ENCODE peak calls at places on chromosomes 11 and 22, in eight cellular contexts. M is uterus, D is fibroblast of the aortic adventitia, K is cardiac fibroblast, Z is dorsolateral prefrontal cortex, S is astrocyte of the spinal cord, B is testis, Y is fibroblast of mammary gland. T is an unnamed sample.

GRCh38 chr11:2300936-2301630 is 635 bp downstream of the C11orf21 start:
- DNase-seq in Z (peak; percentile 37), K (no peak), M (no peak), D (no peak), B (peak; percentile 10), S (no peak), Y (no peak), T (peak; percentile 84)

GRCh38 chr11:62592216-62592815 is 993 bp upstream of the TUT1 start:
- DNase-seq in Z (no peak), K (no peak), B (peak; percentile 33), S (no peak), Y (no peak), D (no peak), M (no peak), T (no peak)

GRCh38 chr11:19670030-19670761 is 42.4 kb upstream of the NAV2 start:
- DNase-seq in Y (peak; percentile 67), M (peak; percentile 38), K (peak; percentile 50), D (peak; percentile 33), S (peak; percentile 85), B (no peak), Z (no peak), T (no peak)

GRCh38 chr22:41752011-41752975 is 48.2 kb upstream of the CCDC134 start:
- DNase-seq in M (no peak), Y (peak; percentile 2), S (no peak), K (no peak), B (no peak), Z (no peak), D (no peak), T (no peak)

GRCh38 chr22:37560682-37561208 is 465 bp downstream of the CDC42EP1 start:
- DNase-seq in K (peak; percentile 54), M (peak; percentile 73), S (peak; percentile 61), D (peak; percentile 45), B (no peak), Z (no peak), Y (no peak), T (peak; percentile 91)

GRCh38 chr11:71935338-71935925 is 6.6 kb downstream of the RNF121 start:
- DNase-seq in B (no peak), Z (no peak), K (no peak), D (no peak), M (no peak), S (no peak), Y (no peak), T (no peak)

GRCh38 chr11:121814962-121815361 is 301.1 kb downstream of the BLID start:
- DNase-seq in B (no peak), K (peak; percentile 54), D (peak; percentile 51), S (peak; percentile 10), M (no peak), Z (no peak), Y (peak; percentile 81), T (no peak)

GRCh38 chr22:22565991-22566390 is 6.9 kb upstream of the PRAME start:
- DNase-seq in S (no peak), B (no peak), Z (no peak), K (peak; percentile 67), Y (peak; percentile 81), D (no peak), M (no peak), T (no peak)

GRCh38 chr22:43862882-43863202 is 529 bp upstream of the SULT4A1 start:
- DNase-seq in Z (no peak), M (no peak), Y (no peak), B (no peak), D (no peak), S (no peak), K (no peak), T (no peak)

GRCh38 chr22:32531228-32531627 is 56.6 kb downstream of the FBXO7 start:
- DNase-seq in Y (peak; percentile 34), D (no peak), B (no peak), S (no peak), Z (no peak), M (peak; percentile 51), K (peak; percentile 10), T (no peak)

GRCh38 chr11:18115360-18116127 is 9.7 kb upstream of the SAAL1 start:
- DNase-seq in K (peak; percentile 65), Z (peak; percentile 70), D (peak; percentile 62), B (peak; percentile 73), S (peak; percentile 51), M (peak; percentile 36), Y (peak; percentile 56), T (peak; percentile 31)

GRCh38 chr22:16601437-16602223 is 9.0 kb upstream of the CCT8L2 start:
- DNase-seq in M (no peak), D (peak; percentile 15), Y (no peak), S (no peak), K (no peak), Z (no peak), B (peak; percentile 23), T (no peak)

GRCh38 chr11:131932584-131933360 is 562.4 kb downstream of the NTM start:
- DNase-seq in Z (no peak), B (no peak), S (no peak), Y (no peak), D (no peak), M (no peak), K (no peak), T (no peak)

GRCh38 chr22:31055322-31056159 is 25.6 kb upstream of the SMTN start:
- DNase-seq in B (peak; percentile 69), K (peak; percentile 99), S (peak; percentile 97), M (peak; percentile 98), Y (peak; percentile 98), D (peak; percentile 97), Z (peak; percentile 43), T (peak; percentile 82)

GRCh38 chr11:47667555-47667954 is 25.2 kb upstream of the MTCH2 start:
- DNase-seq in K (no peak), B (no peak), Z (no peak), D (no peak), S (no peak), Y (no peak), M (no peak), T (no peak)

GRCh38 chr11:84865257-84865656 is 761.9 kb downstream of the DLG2 start:
- DNase-seq in Y (peak; percentile 41), S (no peak), D (no peak), K (peak; percentile 53), Z (no peak), M (no peak), B (no peak), T (no peak)

GRCh38 chr11:132439711-132440300 is 1069.4 kb downstream of the NTM start:
- DNase-seq in Y (no peak), K (no peak), B (no peak), M (no peak), D (no peak), Z (no peak), S (peak; percentile 9), T (no peak)

GRCh38 chr11:96215826-96216225 is 127.2 kb downstream of the MAML2 start:
- DNase-seq in K (no peak), S (no peak), B (no peak), D (no peak), Z (no peak), Y (no peak), M (no peak), T (no peak)
- H3K4me3 ChIP-seq in K (no peak overlapping the region), S (no peak overlapping the region), B (no peak overlapping the region), D (no peak overlapping the region), Z (no peak overlapping the region), Y (no peak overlapping the region), M (no peak overlapping the region), T (no peak overlapping the region)

DNA sequence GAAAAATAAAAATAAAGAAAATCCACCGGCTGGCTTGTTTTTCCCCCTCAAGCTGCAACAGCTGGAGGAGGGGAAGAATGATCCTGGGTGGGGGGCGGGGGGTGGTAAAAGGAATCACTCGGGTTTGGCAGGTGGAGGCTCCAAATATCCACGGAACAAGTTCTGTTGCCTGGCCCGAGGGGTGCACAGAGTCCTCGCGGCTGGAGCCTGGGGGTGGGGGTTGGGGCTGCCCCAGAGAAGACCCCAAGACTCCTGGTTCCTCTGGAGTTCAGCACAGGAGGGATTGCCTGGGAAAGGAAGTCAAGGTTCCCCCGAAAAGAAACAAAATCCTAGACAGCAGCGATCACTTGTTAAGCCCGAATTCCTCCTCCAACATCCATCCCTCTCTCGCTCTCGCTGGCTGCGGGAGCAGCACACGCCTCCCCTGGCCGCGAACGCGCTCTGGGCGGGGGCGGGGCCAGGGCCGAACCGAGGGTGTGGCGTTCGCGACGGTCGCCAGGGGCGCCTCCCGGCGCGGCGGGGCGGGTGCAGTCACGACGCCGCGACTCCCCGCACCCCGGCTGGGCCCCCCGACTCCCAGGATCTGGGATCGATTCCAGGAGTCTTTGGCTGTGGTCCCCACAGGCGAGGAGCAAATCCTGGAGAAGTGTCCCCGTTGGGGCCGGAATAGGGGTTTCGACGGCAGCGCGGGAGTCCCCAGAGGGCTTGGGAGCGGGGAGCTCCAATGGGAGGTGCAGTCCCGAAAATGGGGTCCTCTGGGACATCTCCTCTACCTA is at the start of gene KCNA4:
- DNase-seq in S (no peak), K (no peak), Y (no peak), M (no peak), Z (peak; percentile 58), B (no peak), D (no peak), T (no peak)
- TF ChIP-seq CTCF in S (no peak), K (no peak), Y (no peak), M (peak; percentile 10), Z (no peak), B (no peak), D (no peak), T (no peak)

GRCh38 chr11:38503876-38504275 is 1905.8 kb upstream of the RAG2 start:
- DNase-seq in Z (no peak), S (no peak), M (no peak), D (no peak), K (no peak), B (no peak), Y (no peak), T (no peak)

DNA sequence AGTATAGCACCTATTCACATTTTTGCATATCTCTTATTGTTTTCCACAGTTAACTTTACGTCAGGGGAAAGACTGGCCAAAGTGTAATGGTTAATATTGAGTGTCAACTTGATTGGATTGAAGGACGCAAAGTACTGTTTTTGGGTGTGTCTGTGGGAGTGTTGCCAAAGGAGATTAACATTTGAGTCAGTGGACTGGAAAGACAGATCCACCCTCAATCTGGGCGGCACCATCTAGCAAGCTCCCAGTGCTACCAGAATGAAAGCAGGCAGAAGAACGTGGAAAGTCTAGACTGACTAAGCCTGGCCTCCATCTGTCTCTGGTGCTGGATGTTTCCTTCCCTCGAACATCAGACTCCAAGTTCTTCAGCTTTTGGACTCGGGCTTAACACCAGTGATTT is 1900.7 kb upstream of the RAG2 start:
- DNase-seq in Y (no peak), S (no peak), Z (no peak), B (no peak), D (no peak), M (no peak), K (no peak), T (no peak)
- H3K4me3 ChIP-seq in Y (no peak overlapping the region), S (no peak overlapping the region), Z (no peak overlapping the region), B (no peak overlapping the region), D (no peak overlapping the region), M (no peak overlapping the region), K (no peak overlapping the region), T (no peak overlapping the region)

DNA sequence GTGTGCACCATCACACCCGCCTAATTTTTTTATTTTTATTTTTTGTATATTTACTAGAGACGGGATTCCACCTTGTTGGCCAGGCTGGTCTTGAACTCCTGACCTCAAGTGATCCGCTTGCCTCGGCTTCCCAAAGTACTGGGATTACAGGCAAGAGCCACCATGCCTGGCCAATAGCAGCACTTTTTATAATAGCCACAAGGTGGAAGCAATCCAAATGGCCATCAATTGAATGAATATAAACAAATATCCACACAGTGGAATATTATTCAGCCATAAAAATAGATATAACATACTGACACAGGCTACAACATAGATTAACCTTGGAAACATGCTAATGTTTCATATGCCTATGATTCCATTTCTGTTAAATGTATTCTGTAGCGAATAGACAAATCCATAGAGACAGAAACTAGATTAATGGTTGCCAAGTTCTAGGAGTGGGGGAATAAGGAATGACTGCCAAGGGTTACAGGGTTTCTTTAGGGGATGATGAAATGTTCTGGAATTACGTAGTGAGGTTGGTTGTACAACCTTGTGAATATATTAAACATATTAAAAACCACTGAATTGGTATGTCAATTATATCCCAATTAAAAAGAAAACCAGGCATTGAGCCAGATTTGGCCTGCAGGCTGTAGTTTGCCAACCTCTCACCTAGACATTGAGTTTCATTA is 4.8 kb downstream of the VPS51 start:
- DNase-seq in K (no peak), D (peak; percentile 61), S (no peak), M (no peak), Y (peak; percentile 30), B (no peak), Z (no peak), T (no peak)
- TF ChIP-seq CTCF in K (no peak), D (no peak), S (no peak), M (no peak), Y (peak; percentile 6), B (no peak), Z (no peak), T (no peak)